ENCODE peak calls at places on chromosomes 1 and 21, in nine cellular contexts. P, X, C, N, Q, S, L, M and J are unnamed samples. For H3K4me1, the result is how much of the 10 kb centered on the place peaks cover.

GRCh38 chr1:171188388-171189266 is 3.5 kb downstream of the FMO2 start:
- DNase-seq in P (peak), Q (peak), N (peak), M (no peak), X (no peak), S (peak), L (peak), C (peak), J (peak)

GRCh38 chr21:20353351-20353750 is 644.9 kb upstream of the NCAM2 start:
- DNase-seq in X (no peak), C (no peak), P (peak), S (no peak), Q (no peak), L (no peak), M (no peak), N (no peak), J (no peak)

GRCh38 chr21:43645987-43646386 is 13.3 kb downstream of the HSF2BP start:
- DNase-seq in M (no peak), N (no peak), C (no peak), L (no peak), Q (no peak), S (no peak), P (no peak), X (no peak), J (no peak)

GRCh38 chr1:3349161-3349967 is 105.1 kb upstream of the ARHGEF16 start:
- DNase-seq in P (peak), C (no peak), L (no peak), N (no peak), M (no peak), X (no peak), Q (no peak), S (no peak), J (no peak)

GRCh38 chr1:161119379-161120061 is 1.6 kb downstream of the NIT1 start:
- DNase-seq in Q (no peak), P (peak), S (peak), C (no peak), X (no peak), L (peak), M (no peak), N (peak), J (no peak)

GRCh38 chr1:22076346-22076745 is 23.8 kb downstream of the CDC42 start:
- DNase-seq in C (no peak), S (no peak), L (no peak), N (no peak), P (no peak), Q (no peak), X (no peak), M (no peak), J (no peak)

GRCh38 chr1:31054349-31054748 is 11.2 kb downstream of the PUM1 start:
- DNase-seq in L (no peak), M (no peak), S (no peak), Q (no peak), C (no peak), P (no peak), N (no peak), X (no peak), J (no peak)

GRCh38 chr1:203028784-203029553 is 2.7 kb downstream of the PPFIA4 start:
- DNase-seq in N (no peak), L (no peak), P (no peak), M (no peak), X (peak), Q (no peak), C (no peak), S (no peak), J (no peak)

GRCh38 chr1:150968491-150968890 is 6.1 kb downstream of the CERS2 start:
- DNase-seq in M (no peak), C (no peak), S (no peak), Q (no peak), P (no peak), X (no peak), L (no peak), N (no peak), J (no peak)

GRCh38 chr1:53601867-53602266 is 137.1 kb downstream of the GLIS1 start:
- DNase-seq in M (no peak), P (no peak), X (no peak), S (no peak), L (no peak), Q (no peak), C (no peak), N (no peak), J (no peak)

GRCh38 chr21:42575111-42575510 is 61.5 kb downstream of the SLC37A1 start:
- DNase-seq in M (no peak), Q (no peak), P (no peak), C (no peak), N (no peak), X (peak), L (peak), S (no peak), J (no peak)

DNA sequence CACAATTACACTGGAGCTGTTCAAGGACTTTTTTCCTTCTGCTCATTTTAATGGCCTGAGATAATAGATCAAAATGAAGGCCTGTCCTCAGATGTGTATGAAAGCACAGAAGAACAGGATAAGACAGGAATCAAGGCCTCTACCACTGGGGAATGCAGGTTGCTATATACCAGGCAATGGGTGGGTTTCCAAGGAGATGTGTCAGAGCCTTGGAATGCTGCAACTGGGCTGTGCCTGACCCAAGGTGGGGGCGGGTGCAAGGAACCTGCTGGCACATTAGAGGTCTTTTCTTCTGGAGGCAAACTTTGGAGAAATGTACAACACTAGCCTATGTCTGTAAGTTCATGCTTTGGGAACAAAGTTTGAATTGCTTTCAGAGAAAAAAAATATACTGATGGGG is 21.7 kb upstream of the LAMC2 start:
- DNase-seq in S (peak), N (no peak), P (peak), L (no peak), M (no peak), X (peak), C (no peak), Q (no peak), J (no peak)
- H3K4me1 ChIP-seq in S (under half), N (under half), P (half or more), L (under half), M (under half), X (under half), C (under half), Q (under half), J (under half)

GRCh38 chr1:226466301-226466700 is 58.4 kb upstream of the PARP1 start:
- DNase-seq in X (no peak), P (no peak), C (no peak), M (no peak), N (no peak), S (no peak), L (no peak), Q (no peak), J (no peak)

GRCh38 chr1:226463925-226464598 is 56.2 kb upstream of the PARP1 start:
- DNase-seq in P (no peak), X (peak), N (no peak), Q (no peak), C (no peak), S (no peak), M (no peak), L (no peak), J (no peak)

GRCh38 chr1:226470921-226471320 is 63.0 kb upstream of the PARP1 start:
- DNase-seq in M (no peak), S (no peak), C (no peak), N (no peak), X (no peak), Q (no peak), P (no peak), L (no peak), J (no peak)

GRCh38 chr1:226471467-226471866 is 63.6 kb upstream of the PARP1 start:
- DNase-seq in Q (no peak), N (no peak), L (no peak), X (no peak), C (no peak), M (no peak), S (no peak), P (no peak), J (no peak)

GRCh38 chr1:226467443-226467842 is 59.5 kb upstream of the PARP1 start:
- DNase-seq in Q (no peak), P (no peak), S (no peak), X (no peak), C (no peak), M (no peak), L (no peak), N (no peak), J (no peak)
- H3K4me3 ChIP-seq in Q (no peak), P (no peak), S (no peak), X (no peak), C (no peak), M (no peak), L (no peak), N (no peak), J (no peak)

GRCh38 chr1:209537336-209538114 is 46.0 kb upstream of the CAMK1G start:
- DNase-seq in P (peak), N (no peak), M (no peak), L (no peak), C (no peak), Q (no peak), X (no peak), S (no peak), J (no peak)

GRCh38 chr1:209529233-209529632 is 54.3 kb upstream of the CAMK1G start:
- DNase-seq in M (no peak), Q (no peak), N (no peak), C (no peak), P (no peak), L (no peak), S (no peak), X (no peak), J (no peak)

GRCh38 chr1:209536843-209537242 is 46.7 kb upstream of the CAMK1G start:
- DNase-seq in Q (no peak), X (no peak), M (no peak), S (no peak), N (no peak), L (no peak), P (no peak), C (no peak), J (no peak)

GRCh38 chr1:209530990-209531389 is 52.5 kb upstream of the CAMK1G start:
- DNase-seq in X (no peak), P (peak), S (no peak), Q (no peak), C (peak), M (no peak), N (no peak), L (no peak), J (no peak)

DNA sequence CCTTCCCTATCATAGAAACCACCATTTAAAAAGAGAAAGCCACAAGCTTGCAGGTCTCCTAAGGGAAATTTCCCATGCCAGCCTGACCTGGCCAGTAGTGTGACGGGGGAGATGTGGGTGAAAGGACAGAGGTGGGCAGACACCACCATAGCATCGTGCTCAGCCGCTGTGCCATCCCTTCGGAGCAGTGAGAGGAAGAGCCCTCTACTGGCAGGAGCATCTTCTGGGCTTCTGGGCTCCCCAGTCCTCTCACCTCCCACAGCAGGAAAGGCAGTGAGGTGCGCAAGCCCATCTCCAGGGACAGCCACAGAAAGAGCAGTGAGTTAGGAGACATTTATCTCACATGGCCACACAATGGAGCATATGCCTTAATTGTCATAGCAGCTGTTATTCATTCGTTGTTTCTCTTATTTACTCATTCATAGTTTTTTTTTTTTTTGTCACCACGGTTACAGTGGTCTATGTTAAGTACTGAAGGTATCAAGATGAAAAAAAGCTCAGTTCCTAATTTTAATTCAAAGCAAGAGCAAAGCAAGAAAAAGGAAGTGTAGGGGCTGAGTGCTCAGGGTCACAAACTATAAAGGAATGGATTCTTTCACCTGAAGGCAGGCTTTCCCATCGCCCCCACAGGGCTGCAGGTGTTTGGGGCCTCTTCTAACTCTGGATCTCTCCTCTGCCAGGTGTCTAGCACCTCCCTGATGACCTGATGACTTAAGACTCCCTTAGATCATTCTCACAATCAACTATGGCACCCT is 48.8 kb upstream of the CAMK1G start:
- DNase-seq in N (no peak), C (no peak), S (no peak), P (no peak), X (no peak), L (no peak), Q (no peak), M (no peak), J (no peak)
- TF ChIP-seq CTCF in N (no peak), C (no peak), S (no peak), P (peak), X (no peak), L (no peak), Q (no peak), M (no peak), J (no peak)

DNA sequence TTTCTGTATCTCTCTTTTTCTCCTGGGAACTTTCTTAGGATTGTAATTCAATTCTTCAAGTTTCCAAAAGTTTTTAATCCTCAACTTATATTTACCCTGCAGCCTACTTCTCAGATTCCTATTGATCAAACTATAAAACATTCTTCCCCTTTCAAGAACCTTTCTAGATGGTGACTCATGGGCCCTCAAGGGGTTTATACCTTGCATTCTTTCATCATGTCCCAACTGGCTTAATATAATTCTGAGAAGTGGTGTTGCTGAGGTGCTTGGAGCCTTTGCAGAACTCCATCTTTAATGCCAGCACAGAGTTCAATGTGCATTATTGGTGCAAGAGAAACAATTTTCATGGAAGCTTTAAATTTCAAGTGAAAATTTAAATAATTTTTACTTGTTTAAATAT is 273.4 kb downstream of the VAV3 start:
- DNase-seq in X (no peak), M (no peak), Q (no peak), P (peak), C (no peak), S (no peak), L (no peak), N (no peak), J (no peak)
- H3K4me1 ChIP-seq in X (under half), M (under half), Q (under half), P (half or more), C (under half), S (under half), L (under half), N (under half), J (under half)